ENCODE peak calls at places on chromosomes 5 and 9, in eight cellular contexts. One of them, this sample, is unnamed.

GRCh38 chr9:112493738-112494137 is 7.1 kb downstream of the KIAA1958 start:
- DNase-seq in AG04449: no peak
- DNase-seq in A673: no peak
- DNase-seq in ovary: peak; percentile 30
- DNase-seq in GM12865: no peak
- DNase-seq in IMR-90: no peak
- DNase-seq in heart left ventricle: no peak
- DNase-seq in cardiac fibroblast: peak; percentile 21
- DNase-seq in this sample: peak; percentile 91

GRCh38 chr5:6110441-6111005 is 267.8 kb downstream of the MED10 start:
- DNase-seq in AG04449: no peak
- DNase-seq in A673: no peak
- DNase-seq in ovary: no peak
- DNase-seq in GM12865: no peak
- DNase-seq in IMR-90: no peak
- DNase-seq in heart left ventricle: no peak
- DNase-seq in cardiac fibroblast: no peak
- DNase-seq in this sample: no peak

GRCh38 chr5:158277276-158277675 is 418.3 kb upstream of the CLINT1 start:
- DNase-seq in AG04449: no peak
- DNase-seq in A673: no peak
- DNase-seq in ovary: no peak
- DNase-seq in GM12865: no peak
- DNase-seq in IMR-90: no peak
- DNase-seq in heart left ventricle: no peak
- DNase-seq in cardiac fibroblast: no peak
- DNase-seq in this sample: no peak

GRCh38 chr9:126756238-126756637 is 48.6 kb upstream of the ZBTB43 start:
- DNase-seq in AG04449: no peak
- DNase-seq in A673: no peak
- DNase-seq in ovary: no peak
- DNase-seq in GM12865: no peak
- DNase-seq in IMR-90: no peak
- DNase-seq in heart left ventricle: no peak
- DNase-seq in cardiac fibroblast: no peak
- DNase-seq in this sample: no peak

GRCh38 chr9:29144476-29144875 is 1571.2 kb upstream of the C9orf72 start:
- DNase-seq in AG04449: no peak
- DNase-seq in A673: no peak
- DNase-seq in ovary: no peak
- DNase-seq in GM12865: no peak
- DNase-seq in IMR-90: no peak
- DNase-seq in heart left ventricle: no peak
- DNase-seq in cardiac fibroblast: no peak
- DNase-seq in this sample: no peak

GRCh38 chr5:96661841-96662724 is at the start of gene CAST:
- DNase-seq in AG04449: peak; percentile 46
- DNase-seq in A673: peak; percentile 59
- DNase-seq in ovary: peak; percentile 82
- DNase-seq in GM12865: peak; percentile 95
- DNase-seq in IMR-90: peak; percentile 85
- DNase-seq in heart left ventricle: peak; percentile 96
- DNase-seq in cardiac fibroblast: peak; percentile 97
- DNase-seq in this sample: peak; percentile 69

GRCh38 chr9:131657890-131658752 is 81.8 kb downstream of the RAPGEF1 start:
- DNase-seq in AG04449: peak; percentile 65
- DNase-seq in A673: no peak
- DNase-seq in ovary: no peak
- DNase-seq in GM12865: no peak
- DNase-seq in IMR-90: peak; percentile 95
- DNase-seq in heart left ventricle: no peak
- DNase-seq in cardiac fibroblast: peak; percentile 84
- DNase-seq in this sample: peak; percentile 79

GRCh38 chr5:36733183-36733582 is 126.8 kb downstream of the SLC1A3 start:
- DNase-seq in AG04449: no peak
- DNase-seq in A673: no peak
- DNase-seq in ovary: no peak
- DNase-seq in GM12865: no peak
- DNase-seq in IMR-90: no peak
- DNase-seq in heart left ventricle: no peak
- DNase-seq in cardiac fibroblast: no peak
- DNase-seq in this sample: no peak

GRCh38 chr5:110968246-110969005 is 103.1 kb upstream of the TSLP start:
- DNase-seq in AG04449: no peak
- DNase-seq in A673: no peak
- DNase-seq in ovary: no peak
- DNase-seq in GM12865: no peak
- DNase-seq in IMR-90: peak; percentile 60
- DNase-seq in heart left ventricle: no peak
- DNase-seq in cardiac fibroblast: no peak
- DNase-seq in this sample: no peak

GRCh38 chr5:82785941-82786340 is 291.3 kb downstream of the TMEM167A start:
- DNase-seq in AG04449: no peak
- DNase-seq in A673: no peak
- DNase-seq in ovary: no peak
- DNase-seq in GM12865: no peak
- DNase-seq in IMR-90: no peak
- DNase-seq in heart left ventricle: no peak
- DNase-seq in cardiac fibroblast: no peak
- DNase-seq in this sample: no peak

GRCh38 chr5:88606626-88607025 is 276.4 kb downstream of the MEF2C start:
- DNase-seq in AG04449: no peak
- DNase-seq in A673: no peak
- DNase-seq in ovary: no peak
- DNase-seq in GM12865: no peak
- DNase-seq in IMR-90: no peak
- DNase-seq in heart left ventricle: no peak
- DNase-seq in cardiac fibroblast: no peak
- DNase-seq in this sample: no peak

GRCh38 chr5:88606173-88606572 is 276.8 kb downstream of the MEF2C start:
- DNase-seq in AG04449: no peak
- DNase-seq in A673: no peak
- DNase-seq in ovary: no peak
- DNase-seq in GM12865: no peak
- DNase-seq in IMR-90: no peak
- DNase-seq in heart left ventricle: no peak
- DNase-seq in cardiac fibroblast: no peak
- DNase-seq in this sample: no peak

GRCh38 chr5:88607492-88607891 is 275.5 kb downstream of the MEF2C start:
- DNase-seq in AG04449: no peak
- DNase-seq in A673: no peak
- DNase-seq in ovary: no peak
- DNase-seq in GM12865: no peak
- DNase-seq in IMR-90: no peak
- DNase-seq in heart left ventricle: no peak
- DNase-seq in cardiac fibroblast: no peak
- DNase-seq in this sample: no peak

DNA sequence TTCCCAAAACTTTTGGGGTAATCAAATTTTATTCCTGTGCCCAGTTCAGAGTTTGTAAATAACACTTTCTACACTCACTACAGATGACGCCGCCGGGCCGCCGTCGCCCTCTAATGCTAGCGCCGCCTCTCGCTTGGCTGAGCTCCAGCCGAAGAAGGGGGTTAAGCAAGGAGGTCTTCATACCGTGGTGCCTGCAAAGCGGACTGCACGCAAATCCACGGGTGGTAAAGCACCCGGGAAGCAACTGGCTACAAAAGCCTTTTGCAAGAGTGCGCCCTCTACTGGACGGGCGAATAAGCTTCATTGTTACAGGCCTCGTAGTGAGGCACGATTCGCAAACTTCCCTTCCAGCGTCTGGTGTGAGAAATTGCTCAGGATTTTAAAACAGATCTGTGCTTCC is 280.4 kb downstream of the MEF2C start:
- DNase-seq in AG04449: no peak
- DNase-seq in A673: peak; percentile 2
- DNase-seq in ovary: no peak
- DNase-seq in GM12865: peak; percentile 38
- DNase-seq in IMR-90: no peak
- DNase-seq in heart left ventricle: no peak
- DNase-seq in cardiac fibroblast: no peak
- DNase-seq in this sample: no peak
- TF ChIP-seq CTCF in AG04449: no peak
- TF ChIP-seq CTCF in A673: peak; percentile 53
- TF ChIP-seq CTCF in ovary: no peak
- TF ChIP-seq CTCF in GM12865: peak; percentile 50
- TF ChIP-seq CTCF in IMR-90: no peak
- TF ChIP-seq CTCF in heart left ventricle: no peak
- TF ChIP-seq CTCF in cardiac fibroblast: no peak
- TF ChIP-seq CTCF in this sample: peak; percentile 17

GRCh38 chr5:172715931-172716682 is 54.9 kb downstream of the DUSP1 start:
- DNase-seq in AG04449: no peak
- DNase-seq in A673: no peak
- DNase-seq in ovary: no peak
- DNase-seq in GM12865: no peak
- DNase-seq in IMR-90: no peak
- DNase-seq in heart left ventricle: no peak
- DNase-seq in cardiac fibroblast: no peak
- DNase-seq in this sample: no peak

GRCh38 chr5:172717481-172718195 is 53.4 kb downstream of the DUSP1 start:
- DNase-seq in AG04449: no peak
- DNase-seq in A673: no peak
- DNase-seq in ovary: no peak
- DNase-seq in GM12865: no peak
- DNase-seq in IMR-90: no peak
- DNase-seq in heart left ventricle: no peak
- DNase-seq in cardiac fibroblast: no peak
- DNase-seq in this sample: no peak

GRCh38 chr5:172718527-172719114 is 52.4 kb downstream of the DUSP1 start:
- DNase-seq in AG04449: no peak
- DNase-seq in A673: no peak
- DNase-seq in ovary: no peak
- DNase-seq in GM12865: no peak
- DNase-seq in IMR-90: no peak
- DNase-seq in heart left ventricle: no peak
- DNase-seq in cardiac fibroblast: no peak
- DNase-seq in this sample: no peak

GRCh38 chr5:172715421-172715780 is 55.6 kb downstream of the DUSP1 start:
- DNase-seq in AG04449: no peak
- DNase-seq in A673: no peak
- DNase-seq in ovary: no peak
- DNase-seq in GM12865: no peak
- DNase-seq in IMR-90: no peak
- DNase-seq in heart left ventricle: no peak
- DNase-seq in cardiac fibroblast: no peak
- DNase-seq in this sample: no peak

GRCh38 chr5:172716796-172717313 is 54.1 kb downstream of the DUSP1 start:
- DNase-seq in AG04449: peak; percentile 24
- DNase-seq in A673: peak; percentile 78
- DNase-seq in ovary: peak; percentile 79
- DNase-seq in GM12865: peak; percentile 79
- DNase-seq in IMR-90: peak; percentile 80
- DNase-seq in heart left ventricle: peak; percentile 85
- DNase-seq in cardiac fibroblast: peak; percentile 90
- DNase-seq in this sample: no peak
- H3K4me3 ChIP-seq in AG04449: no peak overlapping the region
- H3K4me3 ChIP-seq in A673: no peak overlapping the region
- H3K4me3 ChIP-seq in ovary: no peak overlapping the region
- H3K4me3 ChIP-seq in GM12865: no peak overlapping the region
- H3K4me3 ChIP-seq in IMR-90: no peak overlapping the region
- H3K4me3 ChIP-seq in heart left ventricle: peak overlapping the region; percentile 24
- H3K4me3 ChIP-seq in cardiac fibroblast: no peak overlapping the region
- H3K4me3 ChIP-seq in this sample: no peak overlapping the region

DNA sequence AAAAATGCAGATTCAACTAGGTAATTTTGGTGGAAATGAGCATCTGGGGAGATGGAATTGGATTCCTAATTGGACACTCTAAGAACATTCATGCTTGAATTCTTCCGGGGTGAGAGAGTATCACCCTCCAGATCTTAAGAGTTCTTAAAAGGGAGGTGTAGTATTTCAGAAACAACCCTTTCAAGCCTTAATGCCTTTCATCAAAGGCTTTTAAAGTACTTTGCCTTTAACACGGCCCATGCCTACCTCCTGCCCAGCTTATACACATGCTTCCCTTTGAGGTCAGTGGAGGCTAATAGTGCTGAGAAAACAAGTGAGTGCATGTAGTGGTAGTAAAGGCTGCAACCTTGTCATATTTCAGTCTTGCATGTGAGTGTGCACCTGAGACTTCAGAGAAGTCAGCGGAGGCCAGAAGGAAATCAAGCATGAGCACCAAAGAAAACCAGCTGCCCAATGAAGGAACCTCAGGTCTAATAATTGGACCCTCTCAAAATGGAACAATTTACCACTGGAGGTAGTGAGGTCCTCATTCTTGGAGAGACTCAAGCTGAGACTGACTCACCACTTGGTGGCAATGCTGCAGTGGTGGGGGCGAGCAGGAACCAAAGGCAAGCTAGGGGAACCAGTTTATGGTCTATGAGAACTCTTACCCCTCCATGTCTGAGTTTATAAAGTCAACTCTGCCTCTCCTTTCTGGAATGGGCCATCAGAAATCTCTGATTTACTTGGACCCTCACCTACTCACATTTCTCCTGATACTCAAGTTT is 98.4 kb upstream of the GDNF start:
- DNase-seq in AG04449: no peak
- DNase-seq in A673: no peak
- DNase-seq in ovary: no peak
- DNase-seq in GM12865: no peak
- DNase-seq in IMR-90: no peak
- DNase-seq in heart left ventricle: no peak
- DNase-seq in cardiac fibroblast: no peak
- DNase-seq in this sample: no peak
- TF ChIP-seq CTCF in AG04449: no peak
- TF ChIP-seq CTCF in A673: no peak
- TF ChIP-seq CTCF in ovary: no peak
- TF ChIP-seq CTCF in GM12865: no peak
- TF ChIP-seq CTCF in IMR-90: no peak
- TF ChIP-seq CTCF in heart left ventricle: no peak
- TF ChIP-seq CTCF in cardiac fibroblast: no peak
- TF ChIP-seq CTCF in this sample: no peak

GRCh38 chr5:27474054-27474323 is 435.6 kb upstream of the CDH9 start:
- DNase-seq in AG04449: no peak
- DNase-seq in A673: no peak
- DNase-seq in ovary: no peak
- DNase-seq in GM12865: no peak
- DNase-seq in IMR-90: no peak
- DNase-seq in heart left ventricle: no peak
- DNase-seq in cardiac fibroblast: no peak
- DNase-seq in this sample: no peak

GRCh38 chr5:27472000-27472763 is 433.8 kb upstream of the CDH9 start:
- DNase-seq in AG04449: no peak
- DNase-seq in A673: peak; percentile 24
- DNase-seq in ovary: no peak
- DNase-seq in GM12865: peak; percentile 80
- DNase-seq in IMR-90: peak; percentile 19
- DNase-seq in heart left ventricle: no peak
- DNase-seq in cardiac fibroblast: peak; percentile 26
- DNase-seq in this sample: peak; percentile 4

GRCh38 chr5:27474395-27474794 is 436.0 kb upstream of the CDH9 start:
- DNase-seq in AG04449: no peak
- DNase-seq in A673: no peak
- DNase-seq in ovary: no peak
- DNase-seq in GM12865: no peak
- DNase-seq in IMR-90: no peak
- DNase-seq in heart left ventricle: no peak
- DNase-seq in cardiac fibroblast: peak; percentile 0
- DNase-seq in this sample: no peak

GRCh38 chr5:27473300-27474053 is 435.1 kb upstream of the CDH9 start:
- DNase-seq in AG04449: no peak
- DNase-seq in A673: peak; percentile 4
- DNase-seq in ovary: no peak
- DNase-seq in GM12865: no peak
- DNase-seq in IMR-90: no peak
- DNase-seq in heart left ventricle: no peak
- DNase-seq in cardiac fibroblast: no peak
- DNase-seq in this sample: no peak

GRCh38 chr5:27472875-27473274 is 434.5 kb upstream of the CDH9 start:
- DNase-seq in AG04449: no peak
- DNase-seq in A673: no peak
- DNase-seq in ovary: no peak
- DNase-seq in GM12865: peak; percentile 29
- DNase-seq in IMR-90: no peak
- DNase-seq in heart left ventricle: no peak
- DNase-seq in cardiac fibroblast: peak; percentile 2
- DNase-seq in this sample: no peak
- H3K4me3 ChIP-seq in AG04449: no peak overlapping the region
- H3K4me3 ChIP-seq in A673: no peak overlapping the region
- H3K4me3 ChIP-seq in ovary: no peak overlapping the region
- H3K4me3 ChIP-seq in GM12865: peak overlapping the region; percentile 57
- H3K4me3 ChIP-seq in IMR-90: peak overlapping the region; percentile 41
- H3K4me3 ChIP-seq in heart left ventricle: no peak overlapping the region
- H3K4me3 ChIP-seq in cardiac fibroblast: no peak overlapping the region
- H3K4me3 ChIP-seq in this sample: no peak overlapping the region